ENCODE peak calls at places on chromosomes 11 and 22, in six cellular contexts. One of them, this sample, is unnamed.

GRCh38 chr22:39966522-39966921 is 6.3 kb downstream of the TMA7B start:
- DNase-seq in HL-60: no peak
- DNase-seq in AG09309: no peak
- DNase-seq in fibroblast of lung: peak
- DNase-seq in lower leg skin: no peak
- DNase-seq in left ventricle myocardium inferior: no peak
- DNase-seq in this sample: no peak

GRCh38 chr11:15396778-15397177 is 282.1 kb downstream of the INSC start:
- DNase-seq in HL-60: no peak
- DNase-seq in AG09309: no peak
- DNase-seq in fibroblast of lung: no peak
- DNase-seq in lower leg skin: no peak
- DNase-seq in left ventricle myocardium inferior: no peak
- DNase-seq in this sample: no peak

GRCh38 chr22:38180841-38181452 is 683 bp downstream of the PLA2G6 start:
- DNase-seq in HL-60: no peak
- DNase-seq in AG09309: no peak
- DNase-seq in fibroblast of lung: peak
- DNase-seq in lower leg skin: no peak
- DNase-seq in left ventricle myocardium inferior: peak
- DNase-seq in this sample: no peak

GRCh38 chr11:65417221-65417701 is 5.3 kb upstream of the NEAT1 start:
- DNase-seq in HL-60: no peak
- DNase-seq in AG09309: no peak
- DNase-seq in fibroblast of lung: no peak
- DNase-seq in lower leg skin: no peak
- DNase-seq in left ventricle myocardium inferior: peak
- DNase-seq in this sample: no peak

GRCh38 chr22:27456696-27457503 is 344.7 kb downstream of the MN1 start:
- DNase-seq in HL-60: no peak
- DNase-seq in AG09309: no peak
- DNase-seq in fibroblast of lung: peak
- DNase-seq in lower leg skin: no peak
- DNase-seq in left ventricle myocardium inferior: no peak
- DNase-seq in this sample: peak

GRCh38 chr22:46107089-46107664 is 43.1 kb upstream of the PPARA start:
- DNase-seq in HL-60: no peak
- DNase-seq in AG09309: no peak
- DNase-seq in fibroblast of lung: no peak
- DNase-seq in lower leg skin: no peak
- DNase-seq in left ventricle myocardium inferior: no peak
- DNase-seq in this sample: no peak

GRCh38 chr11:78857688-78858087 is 283.0 kb upstream of the NARS2 start:
- DNase-seq in HL-60: no peak
- DNase-seq in AG09309: no peak
- DNase-seq in fibroblast of lung: peak
- DNase-seq in lower leg skin: no peak
- DNase-seq in left ventricle myocardium inferior: no peak
- DNase-seq in this sample: no peak

GRCh38 chr11:1041471-1041870 is 5.0 kb upstream of the MUC6 start:
- DNase-seq in HL-60: no peak
- DNase-seq in AG09309: no peak
- DNase-seq in fibroblast of lung: no peak
- DNase-seq in lower leg skin: no peak
- DNase-seq in left ventricle myocardium inferior: no peak
- DNase-seq in this sample: no peak

GRCh38 chr11:131372243-131372930 is 2.0 kb downstream of the NTM start:
- DNase-seq in HL-60: no peak
- DNase-seq in AG09309: no peak
- DNase-seq in fibroblast of lung: no peak
- DNase-seq in lower leg skin: no peak
- DNase-seq in left ventricle myocardium inferior: no peak
- DNase-seq in this sample: no peak

GRCh38 chr11:110793556-110793955 is 81.3 kb upstream of the ARHGAP20 start:
- DNase-seq in HL-60: no peak
- DNase-seq in AG09309: no peak
- DNase-seq in fibroblast of lung: no peak
- DNase-seq in lower leg skin: no peak
- DNase-seq in left ventricle myocardium inferior: no peak
- DNase-seq in this sample: no peak

GRCh38 chr11:15829312-15829711 is 527.0 kb downstream of the SOX6 start:
- DNase-seq in HL-60: no peak
- DNase-seq in AG09309: no peak
- DNase-seq in fibroblast of lung: no peak
- DNase-seq in lower leg skin: no peak
- DNase-seq in left ventricle myocardium inferior: no peak
- DNase-seq in this sample: no peak

GRCh38 chr11:86116386-86116726 is 47.5 kb upstream of the PICALM start:
- DNase-seq in HL-60: no peak
- DNase-seq in AG09309: peak
- DNase-seq in fibroblast of lung: peak
- DNase-seq in lower leg skin: no peak
- DNase-seq in left ventricle myocardium inferior: no peak
- DNase-seq in this sample: peak

GRCh38 chr11:7974668-7975067 is 9.4 kb upstream of the NLRP10 start:
- DNase-seq in HL-60: no peak
- DNase-seq in AG09309: no peak
- DNase-seq in fibroblast of lung: no peak
- DNase-seq in lower leg skin: no peak
- DNase-seq in left ventricle myocardium inferior: no peak
- DNase-seq in this sample: no peak

GRCh38 chr11:27233654-27234042 is 129.4 kb downstream of the CCDC34 start:
- DNase-seq in HL-60: no peak
- DNase-seq in AG09309: no peak
- DNase-seq in fibroblast of lung: no peak
- DNase-seq in lower leg skin: no peak
- DNase-seq in left ventricle myocardium inferior: no peak
- DNase-seq in this sample: no peak

GRCh38 chr11:66183581-66184048 is 84.8 kb upstream of the RAB1B start:
- DNase-seq in HL-60: no peak
- DNase-seq in AG09309: no peak
- DNase-seq in fibroblast of lung: no peak
- DNase-seq in lower leg skin: no peak
- DNase-seq in left ventricle myocardium inferior: no peak
- DNase-seq in this sample: no peak

GRCh38 chr22:20178922-20179227 is 28.0 kb upstream of the CCDC188 start:
- DNase-seq in HL-60: no peak
- DNase-seq in AG09309: no peak
- DNase-seq in fibroblast of lung: no peak
- DNase-seq in lower leg skin: no peak
- DNase-seq in left ventricle myocardium inferior: no peak
- DNase-seq in this sample: no peak

GRCh38 chr11:61652135-61652534 is 28.1 kb upstream of the DAGLA start:
- DNase-seq in HL-60: no peak
- DNase-seq in AG09309: no peak
- DNase-seq in fibroblast of lung: no peak
- DNase-seq in lower leg skin: no peak
- DNase-seq in left ventricle myocardium inferior: no peak
- DNase-seq in this sample: no peak

GRCh38 chr22:22587577-22588188 is 28.6 kb upstream of the PRAME start:
- DNase-seq in HL-60: no peak
- DNase-seq in AG09309: no peak
- DNase-seq in fibroblast of lung: no peak
- DNase-seq in lower leg skin: no peak
- DNase-seq in left ventricle myocardium inferior: no peak
- DNase-seq in this sample: no peak

GRCh38 chr11:107472966-107473365 is 15.3 kb upstream of the CWF19L2 start:
- DNase-seq in HL-60: no peak
- DNase-seq in AG09309: no peak
- DNase-seq in fibroblast of lung: no peak
- DNase-seq in lower leg skin: no peak
- DNase-seq in left ventricle myocardium inferior: no peak
- DNase-seq in this sample: no peak

GRCh38 chr11:119319136-119319701 is 2.3 kb upstream of the MCAM start:
- DNase-seq in HL-60: no peak
- DNase-seq in AG09309: no peak
- DNase-seq in fibroblast of lung: no peak
- DNase-seq in lower leg skin: no peak
- DNase-seq in left ventricle myocardium inferior: no peak
- DNase-seq in this sample: no peak

GRCh38 chr11:119319702-119320592 is 3.0 kb upstream of the MCAM start:
- DNase-seq in HL-60: no peak
- DNase-seq in AG09309: no peak
- DNase-seq in fibroblast of lung: no peak
- DNase-seq in lower leg skin: no peak
- DNase-seq in left ventricle myocardium inferior: no peak
- DNase-seq in this sample: no peak

GRCh38 chr11:119322921-119323531 is 6.1 kb upstream of the MCAM start:
- DNase-seq in HL-60: no peak
- DNase-seq in AG09309: no peak
- DNase-seq in fibroblast of lung: no peak
- DNase-seq in lower leg skin: no peak
- DNase-seq in left ventricle myocardium inferior: no peak
- DNase-seq in this sample: no peak

GRCh38 chr11:119322360-119322739 is 5.4 kb upstream of the MCAM start:
- DNase-seq in HL-60: no peak
- DNase-seq in AG09309: no peak
- DNase-seq in fibroblast of lung: peak
- DNase-seq in lower leg skin: no peak
- DNase-seq in left ventricle myocardium inferior: no peak
- DNase-seq in this sample: no peak

DNA sequence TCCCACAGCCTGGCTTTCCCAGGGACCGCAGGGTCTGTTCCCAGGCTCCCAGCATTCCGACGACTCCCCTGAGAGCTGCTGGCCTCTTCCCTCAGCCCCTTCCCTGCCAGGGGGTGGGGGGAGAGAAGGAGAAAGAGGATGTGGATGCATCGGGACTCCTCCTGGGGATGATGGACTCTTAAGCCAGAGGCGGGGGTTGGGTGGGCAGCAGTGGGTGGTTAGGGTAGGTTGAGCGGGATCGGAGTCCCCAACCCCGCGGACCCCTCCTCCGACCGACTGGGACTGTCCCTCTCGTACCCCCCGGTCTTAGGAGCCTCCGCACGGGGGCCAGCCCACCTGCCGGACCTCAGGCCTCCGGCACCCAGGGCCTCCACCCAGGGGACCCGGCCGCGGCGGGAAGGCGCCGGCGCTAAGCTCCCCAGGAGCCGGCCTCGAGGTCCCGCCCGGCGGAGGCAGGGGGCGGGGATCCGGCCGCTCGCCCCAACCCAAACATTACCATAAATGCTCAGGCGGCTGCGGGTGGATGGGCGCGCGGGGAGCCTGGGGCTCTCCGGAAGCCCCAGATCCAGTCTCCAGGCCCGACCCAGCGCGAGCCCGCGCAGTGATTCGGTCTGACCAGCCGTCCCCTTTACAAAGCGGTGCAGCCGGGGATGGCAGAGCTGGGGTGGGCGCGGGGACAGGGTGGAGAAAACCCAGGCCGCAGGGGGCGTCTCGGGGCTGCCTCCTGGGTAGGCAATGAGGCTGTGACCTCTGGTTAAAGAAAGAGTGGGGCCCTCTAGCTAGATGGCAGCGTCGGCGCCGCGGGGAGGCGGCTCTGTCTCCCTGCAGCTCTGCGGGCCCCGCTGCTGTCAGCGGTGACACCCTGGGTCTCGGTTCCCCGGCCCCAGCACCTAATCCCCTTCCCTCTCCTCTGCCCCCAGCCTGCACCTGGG is 3.9 kb upstream of the MCAM start:
- DNase-seq in HL-60: no peak
- DNase-seq in AG09309: no peak
- DNase-seq in fibroblast of lung: peak
- DNase-seq in lower leg skin: no peak
- DNase-seq in left ventricle myocardium inferior: peak
- DNase-seq in this sample: no peak
- H3K4me3 ChIP-seq in HL-60: peak
- H3K4me3 ChIP-seq in AG09309: peak
- H3K4me3 ChIP-seq in fibroblast of lung: no peak
- H3K4me3 ChIP-seq in lower leg skin: peak
- H3K4me3 ChIP-seq in left ventricle myocardium inferior: peak
- H3K4me3 ChIP-seq in this sample: peak

DNA sequence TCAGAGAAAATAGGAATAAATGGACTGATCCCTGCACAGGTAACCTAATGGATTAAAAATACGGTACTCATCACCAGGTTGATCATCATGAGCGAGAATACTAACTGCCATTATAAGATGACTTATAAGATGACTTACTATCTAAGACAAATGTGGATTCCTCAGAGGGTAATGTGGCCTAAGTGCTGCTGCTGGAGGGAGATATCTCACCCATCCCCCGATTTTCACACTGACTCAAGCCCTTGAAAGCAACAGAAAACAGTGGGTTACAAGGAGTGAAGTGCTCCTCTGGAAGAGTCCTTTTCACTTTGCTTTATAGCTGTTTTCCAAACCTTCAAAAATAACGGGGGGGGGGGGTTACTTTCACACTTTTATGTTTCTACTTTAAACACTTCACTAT is 920 bp downstream of the TMEM218 start:
- DNase-seq in HL-60: no peak
- DNase-seq in AG09309: no peak
- DNase-seq in fibroblast of lung: no peak
- DNase-seq in lower leg skin: no peak
- DNase-seq in left ventricle myocardium inferior: no peak
- DNase-seq in this sample: no peak
- H3K4me3 ChIP-seq in HL-60: peak
- H3K4me3 ChIP-seq in AG09309: peak
- H3K4me3 ChIP-seq in fibroblast of lung: peak
- H3K4me3 ChIP-seq in lower leg skin: no peak
- H3K4me3 ChIP-seq in left ventricle myocardium inferior: peak
- H3K4me3 ChIP-seq in this sample: peak

DNA sequence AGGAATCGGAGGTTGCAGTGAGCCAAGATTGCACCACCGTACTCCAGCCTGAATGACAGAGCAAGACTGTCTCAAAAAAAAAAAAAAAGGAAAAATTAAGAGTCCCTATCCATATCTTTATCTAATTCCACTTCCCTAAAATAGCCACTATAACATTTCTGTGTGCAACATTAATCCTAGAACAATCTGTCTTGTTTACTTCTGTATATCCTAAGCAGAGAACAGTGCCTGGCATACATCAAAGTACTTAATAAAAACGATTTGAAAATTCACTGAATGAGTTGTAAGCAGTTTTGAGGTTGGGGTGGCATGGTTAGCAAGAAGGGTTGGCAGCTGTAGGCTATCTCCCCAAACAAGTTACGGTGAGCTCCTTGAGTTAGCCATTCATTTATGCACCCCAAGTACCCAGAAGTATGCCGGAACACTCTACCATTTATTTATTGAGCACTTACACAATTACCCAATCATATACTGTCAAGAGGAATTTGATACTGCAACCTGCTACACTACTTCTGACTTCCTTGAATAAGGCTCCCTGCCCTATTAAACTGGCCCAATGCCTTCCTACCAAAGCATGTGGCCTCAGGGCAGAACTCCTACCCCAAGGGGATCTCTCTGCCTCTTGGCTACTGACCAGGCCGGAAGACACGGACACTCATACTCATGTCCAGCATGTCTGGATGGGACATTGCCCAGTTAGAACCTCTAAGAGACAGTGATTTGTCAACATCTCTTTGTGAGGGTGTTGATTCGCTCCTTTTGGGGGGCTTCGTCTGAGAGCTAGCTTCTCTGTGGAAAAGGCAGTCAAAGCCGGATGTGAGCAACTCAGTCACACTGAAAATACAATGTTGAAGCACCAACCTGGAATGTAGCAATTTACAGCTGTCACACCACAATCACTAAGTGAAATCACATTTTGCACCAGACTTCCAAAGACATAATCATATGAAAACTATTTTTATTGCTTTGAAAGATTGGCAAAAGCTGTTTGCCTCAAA is 16.3 kb upstream of the TMEM41B start:
- DNase-seq in HL-60: no peak
- DNase-seq in AG09309: peak
- DNase-seq in fibroblast of lung: peak
- DNase-seq in lower leg skin: no peak
- DNase-seq in left ventricle myocardium inferior: no peak
- DNase-seq in this sample: peak
- H3K4me3 ChIP-seq in HL-60: no peak
- H3K4me3 ChIP-seq in AG09309: peak
- H3K4me3 ChIP-seq in fibroblast of lung: no peak
- H3K4me3 ChIP-seq in lower leg skin: no peak
- H3K4me3 ChIP-seq in left ventricle myocardium inferior: no peak
- H3K4me3 ChIP-seq in this sample: no peak

GRCh38 chr11:12838463-12839120 is 164.4 kb downstream of the TEAD1 start:
- DNase-seq in HL-60: no peak
- DNase-seq in AG09309: peak
- DNase-seq in fibroblast of lung: peak
- DNase-seq in lower leg skin: peak
- DNase-seq in left ventricle myocardium inferior: no peak
- DNase-seq in this sample: no peak
- H3K4me3 ChIP-seq in HL-60: no peak
- H3K4me3 ChIP-seq in AG09309: no peak
- H3K4me3 ChIP-seq in fibroblast of lung: peak
- H3K4me3 ChIP-seq in lower leg skin: no peak
- H3K4me3 ChIP-seq in left ventricle myocardium inferior: peak
- H3K4me3 ChIP-seq in this sample: no peak